ENCODE peak calls at places on chromosomes 13 and 19, in nine cellular contexts. M is ascending aorta; O is fibroblast of mammary gland; S is activated naive CD8-positive, alpha-beta T cell treated with anti-CD3 and anti-CD28 coated beads, Interleukin-2, amount 50 U/mL, for 16 hours; T is RCC 7860; C is pulmonary artery endothelial cell; N is NCI-H774; I is stimulated activated CD4-positive, alpha-beta T cell treated with anti-CD3 and anti-CD28 coated beads, TNF-alpha, amount 100 ng/mL, for 4 hours; L is IMR-90. F is an unnamed sample.
A peak's percentile ranks its signal among the peaks of the same experiment; 100 is the strongest.

GRCh38 chr13:63625869-63626268 is 2210.2 kb upstream of the PCDH20 start:
- DNase-seq in M (no peak), O (peak; percentile 20), S (no peak), T (no peak), C (no peak), N (no peak), I (no peak), L (peak; percentile 31), F (no peak)

GRCh38 chr13:27510082-27510481 is 59.7 kb upstream of the MTIF3 start:
- DNase-seq in M (no peak), O (no peak), S (no peak), T (no peak), C (no peak), N (no peak), I (no peak), L (no peak), F (no peak)

GRCh38 chr13:95698047-95698749 is 21.3 kb downstream of the DNAJC3 start:
- DNase-seq in M (no peak), O (peak; percentile 24), S (no peak), T (no peak), C (no peak), N (no peak), I (no peak), L (peak; percentile 17), F (no peak)

GRCh38 chr19:17114414-17114831 is 38.8 kb downstream of the MYO9B start:
- DNase-seq in M (no peak), O (peak; percentile 30), S (no peak), T (no peak), C (no peak), N (no peak), I (no peak), L (peak; percentile 57), F (no peak)

GRCh38 chr13:30027569-30028455 is 177.4 kb upstream of the UBL3 start:
- DNase-seq in M (no peak), O (peak; percentile 87), S (no peak), T (no peak), C (no peak), N (no peak), I (no peak), L (peak; percentile 59), F (no peak)

GRCh38 chr19:1261512-1261862 is 7.6 kb upstream of the CIRBP start:
- DNase-seq in M (no peak), O (no peak), S (no peak), T (no peak), C (no peak), N (no peak), I (no peak), L (no peak), F (no peak)

GRCh38 chr13:47553329-47553977 is 447.6 kb downstream of the SUCLA2 start:
- DNase-seq in M (no peak), O (no peak), S (no peak), T (no peak), C (no peak), N (no peak), I (no peak), L (no peak), F (no peak)

GRCh38 chr13:39505151-39505550 is 97.8 kb downstream of the LHFPL6 start:
- DNase-seq in M (no peak), O (no peak), S (no peak), T (no peak), C (no peak), N (no peak), I (no peak), L (no peak), F (no peak)

GRCh38 chr19:12788025-12788681 is 3.1 kb upstream of the JUNB start:
- DNase-seq in M (no peak), O (no peak), S (no peak), T (no peak), C (no peak), N (no peak), I (no peak), L (no peak), F (no peak)

GRCh38 chr13:23856008-23856750 is 33.0 kb downstream of the MIPEP start:
- DNase-seq in M (no peak), O (no peak), S (no peak), T (no peak), C (no peak), N (no peak), I (no peak), L (no peak), F (no peak)

GRCh38 chr19:41083516-41083915 is 4.7 kb upstream of the CYP2A13 start:
- DNase-seq in M (no peak), O (no peak), S (no peak), T (no peak), C (no peak), N (no peak), I (no peak), L (no peak), F (no peak)

GRCh38 chr13:76708138-76708537 is 178.1 kb downstream of the KCTD12 start:
- DNase-seq in M (no peak), O (no peak), S (no peak), T (no peak), C (no peak), N (no peak), I (no peak), L (no peak), F (no peak)

GRCh38 chr13:36919833-36920611 is at the start of gene SMAD9:
- DNase-seq in M (no peak), O (peak; percentile 63), S (no peak), T (peak; percentile 38), C (peak; percentile 20), N (peak; percentile 27), I (no peak), L (peak; percentile 67), F (peak; percentile 73)

GRCh38 chr19:2014731-2015610 is 543 bp downstream of the BTBD2 start:
- DNase-seq in M (no peak), O (no peak), S (no peak), T (no peak), C (no peak), N (no peak), I (no peak), L (no peak), F (peak; percentile 89)

GRCh38 chr13:32254416-32254815 is 60.7 kb downstream of the ZAR1L start:
- DNase-seq in M (no peak), O (no peak), S (no peak), T (no peak), C (no peak), N (no peak), I (no peak), L (no peak), F (no peak)

GRCh38 chr19:8517551-8518442 is 3.8 kb upstream of the ZNF414 start:
- DNase-seq in M (no peak), O (peak; percentile 85), S (no peak), T (no peak), C (no peak), N (no peak), I (no peak), L (no peak), F (no peak)

GRCh38 chr13:29159871-29160270 is 339.7 kb downstream of the MTUS2 start:
- DNase-seq in M (no peak), O (no peak), S (no peak), T (no peak), C (no peak), N (no peak), I (no peak), L (no peak), F (no peak)

GRCh38 chr19:17803264-17803896 is 8.4 kb downstream of the B3GNT3 start:
- DNase-seq in M (no peak), O (no peak), S (no peak), T (no peak), C (no peak), N (no peak), I (no peak), L (no peak), F (no peak)

GRCh38 chr19:56333506-56333905 is 18.9 kb upstream of the ZSCAN5A start:
- DNase-seq in M (no peak), O (peak; percentile 59), S (no peak), T (peak; percentile 33), C (peak; percentile 29), N (peak; percentile 14), I (no peak), L (peak; percentile 56), F (peak; percentile 57)

GRCh38 chr19:15288146-15288963 is 44.0 kb downstream of the BRD4 start:
- DNase-seq in M (no peak), O (peak; percentile 55), S (no peak), T (no peak), C (no peak), N (no peak), I (no peak), L (peak; percentile 24), F (no peak)

GRCh38 chr19:29576761-29577661 is 29.1 kb upstream of the POP4 start:
- DNase-seq in M (no peak), O (peak; percentile 44), S (no peak), T (peak; percentile 37), C (no peak), N (no peak), I (peak; percentile 10), L (peak; percentile 47), F (peak; percentile 57)

GRCh38 chr13:42348576-42348975 is 76.6 kb downstream of the AKAP11 start:
- DNase-seq in M (no peak), O (no peak), S (no peak), T (no peak), C (no peak), N (no peak), I (no peak), L (no peak), F (no peak)

GRCh38 chr13:99646866-99647592 is 145.8 kb downstream of the TM9SF2 start:
- DNase-seq in M (no peak), O (no peak), S (no peak), T (no peak), C (no peak), N (no peak), I (no peak), L (no peak), F (no peak)

GRCh38 chr13:40247845-40248244 is 418.6 kb downstream of the FOXO1 start:
- DNase-seq in M (no peak), O (peak; percentile 60), S (no peak), T (no peak), C (no peak), N (no peak), I (no peak), L (no peak), F (no peak)

GRCh38 chr19:15137777-15138176 is 30.6 kb downstream of the SYDE1 start:
- DNase-seq in M (no peak), O (no peak), S (no peak), T (no peak), C (no peak), N (no peak), I (no peak), L (peak; percentile 70), F (no peak)

GRCh38 chr19:33524024-33524664 is 2.6 kb upstream of the PEPD start:
- DNase-seq in M (no peak), O (peak; percentile 44), S (no peak), T (no peak), C (no peak), N (no peak), I (no peak), L (no peak), F (no peak)

GRCh38 chr13:51632643-51633357 is 48.5 kb downstream of the WDFY2 start:
- DNase-seq in M (no peak), O (no peak), S (no peak), T (no peak), C (no peak), N (no peak), I (no peak), L (no peak), F (no peak)

GRCh38 chr13:73765651-73766384 is 368.4 kb downstream of the KLF12 start:
- DNase-seq in M (peak; percentile 33), O (peak; percentile 36), S (peak; percentile 53), T (no peak), C (peak; percentile 79), N (peak; percentile 68), I (peak; percentile 32), L (peak; percentile 58), F (peak; percentile 52)

GRCh38 chr13:24254151-24254810 is 55.1 kb upstream of the C1QTNF9 start:
- DNase-seq in M (peak; percentile 39), O (peak; percentile 91), S (no peak), T (no peak), C (no peak), N (no peak), I (no peak), L (no peak), F (no peak)

GRCh38 chr19:13865578-13866462 is 11.1 kb upstream of the NANOS3 start:
- DNase-seq in M (no peak), O (no peak), S (no peak), T (no peak), C (no peak), N (no peak), I (no peak), L (no peak), F (peak; percentile 74)